ENCODE peak calls at places on chromosomes 2 and 18, in eight cellular contexts. F, B, O, Q, I, W, M and S are unnamed samples.
A peak's percentile ranks its signal among the peaks of the same experiment; 100 is the strongest.

GRCh38 chr2:238483656-238484055 is 56.9 kb downstream of the ASB1 start:
- DNase-seq in F (no peak), B (peak; percentile 11), O (peak; percentile 45), Q (no peak), I (no peak), W (no peak), M (no peak), S (no peak)

GRCh38 chr2:234044157-234044556 is 6.3 kb upstream of the SPP2 start:
- DNase-seq in F (peak; percentile 75), B (no peak), O (peak; percentile 75), Q (no peak), I (peak; percentile 92), W (peak; percentile 54), M (no peak), S (no peak)

GRCh38 chr18:39786477-39786876 is 2168.6 kb upstream of the PIK3C3 start:
- DNase-seq in F (peak; percentile 27), B (no peak), O (no peak), Q (no peak), I (no peak), W (no peak), M (no peak), S (no peak)

GRCh38 chr2:195480121-195480520 is 176.9 kb upstream of the SLC39A10 start:
- DNase-seq in F (no peak), B (no peak), O (no peak), Q (no peak), I (no peak), W (no peak), M (no peak), S (no peak)

GRCh38 chr18:2570772-2571199 is 519 bp downstream of the METTL4 start:
- DNase-seq in F (peak; percentile 69), B (peak; percentile 79), O (peak; percentile 85), Q (peak; percentile 81), I (peak; percentile 64), W (no peak), M (no peak), S (peak; percentile 50)

GRCh38 chr18:74457043-74457742 is at the start of gene DIPK1C:
- DNase-seq in F (no peak), B (no peak), O (peak; percentile 24), Q (no peak), I (no peak), W (no peak), M (peak; percentile 18), S (no peak)

GRCh38 chr2:3280197-3280596 is 97.4 kb downstream of the EIPR1 start:
- DNase-seq in F (no peak), B (no peak), O (no peak), Q (no peak), I (no peak), W (no peak), M (no peak), S (no peak)

GRCh38 chr2:150023663-150024062 is 436.1 kb upstream of the MMADHC start:
- DNase-seq in F (no peak), B (no peak), O (no peak), Q (no peak), I (no peak), W (no peak), M (no peak), S (no peak)

GRCh38 chr2:56151841-56152240 is 31.9 kb upstream of the CCDC85A start:
- DNase-seq in F (no peak), B (no peak), O (no peak), Q (no peak), I (no peak), W (no peak), M (no peak), S (no peak)

GRCh38 chr2:218289639-218290315 is 2.5 kb downstream of the TMBIM1 start:
- DNase-seq in F (peak; percentile 88), B (no peak), O (peak; percentile 84), Q (no peak), I (peak; percentile 36), W (no peak), M (no peak), S (peak; percentile 45)

GRCh38 chr2:9467687-9468086 is 6.7 kb upstream of the IAH1 start:
- DNase-seq in F (no peak), B (peak; percentile 72), O (no peak), Q (peak; percentile 58), I (no peak), W (no peak), M (no peak), S (no peak)

GRCh38 chr18:34608064-34608463 is 102.0 kb upstream of the DTNA start:
- DNase-seq in F (no peak), B (no peak), O (no peak), Q (no peak), I (no peak), W (no peak), M (no peak), S (no peak)
- H3K27ac ChIP-seq in F (no peak overlapping the region), B (no peak overlapping the region), O (no peak overlapping the region), Q (no peak overlapping the region), I (no peak overlapping the region), W (no peak overlapping the region), M (no peak overlapping the region), S (peak overlapping the region; percentile 17)

DNA sequence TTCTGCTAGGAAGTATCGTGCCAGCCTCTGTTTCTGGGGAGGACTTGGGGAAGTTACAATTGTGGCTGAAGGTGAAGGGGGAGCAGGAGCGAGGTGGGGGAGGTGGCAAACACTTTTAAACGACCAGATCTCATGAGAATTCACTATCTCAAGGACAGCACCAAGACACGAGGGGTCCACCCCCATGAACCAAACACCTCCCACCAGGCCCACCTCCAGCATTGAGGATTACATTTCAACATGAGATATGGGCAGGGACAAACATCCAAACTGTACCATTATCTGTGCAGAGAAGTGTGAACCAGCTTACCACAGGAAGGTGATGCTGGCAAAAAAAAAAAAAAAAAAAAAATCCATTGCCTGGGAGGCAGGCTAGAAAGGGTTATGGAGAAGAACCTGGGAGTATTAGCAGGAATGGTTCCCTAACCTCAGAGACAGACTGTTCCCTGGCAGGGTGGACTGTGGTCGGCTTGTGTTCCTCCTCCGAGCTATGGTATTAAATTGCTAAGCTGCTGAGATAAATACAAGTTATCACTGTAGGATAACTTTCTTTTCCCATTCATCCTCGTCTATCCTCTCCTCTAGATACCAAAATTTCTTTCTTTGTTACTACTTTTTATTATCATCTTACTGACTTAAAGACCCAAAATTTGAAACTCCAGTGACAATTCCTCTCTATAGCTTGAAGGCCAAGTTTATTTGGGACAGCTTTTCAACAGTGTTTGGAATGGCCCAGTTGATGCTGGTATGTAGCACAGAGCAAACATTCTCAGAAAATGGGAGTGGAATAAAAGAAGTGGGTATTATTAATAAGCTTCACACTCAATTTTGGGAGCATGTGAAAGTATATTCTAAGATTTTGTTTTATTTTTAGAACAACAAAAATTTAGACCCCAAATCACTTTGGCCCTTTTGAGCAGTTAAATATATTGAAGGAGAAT is 73.7 kb upstream of the MAP3K20 start:
- DNase-seq in F (no peak), B (no peak), O (no peak), Q (no peak), I (no peak), W (no peak), M (no peak), S (peak; percentile 83)
- H3K9me3 ChIP-seq in F (no peaks in the 10 kb centered on the region), B (no peaks in the 10 kb centered on the region), O (no peaks in the 10 kb centered on the region), Q (no peaks in the 10 kb centered on the region), I (no peaks in the 10 kb centered on the region), W (no peaks in the 10 kb centered on the region), M (no peaks in the 10 kb centered on the region), S (no peaks in the 10 kb centered on the region)

GRCh38 chr2:239961662-239962220 is 63.4 kb downstream of the NDUFA10 start:
- DNase-seq in F (no peak), B (no peak), O (no peak), Q (no peak), I (no peak), W (no peak), M (no peak), S (no peak)

GRCh38 chr2:239958366-239958765 is 66.8 kb downstream of the NDUFA10 start:
- DNase-seq in F (no peak), B (no peak), O (no peak), Q (no peak), I (no peak), W (no peak), M (no peak), S (no peak)

GRCh38 chr2:239960929-239961661 is 64.0 kb downstream of the NDUFA10 start:
- DNase-seq in F (no peak), B (no peak), O (no peak), Q (no peak), I (no peak), W (no peak), M (no peak), S (no peak)

GRCh38 chr2:239957681-239958181 is 67.4 kb downstream of the NDUFA10 start:
- DNase-seq in F (no peak), B (no peak), O (no peak), Q (no peak), I (no peak), W (no peak), M (no peak), S (peak; percentile 28)

DNA sequence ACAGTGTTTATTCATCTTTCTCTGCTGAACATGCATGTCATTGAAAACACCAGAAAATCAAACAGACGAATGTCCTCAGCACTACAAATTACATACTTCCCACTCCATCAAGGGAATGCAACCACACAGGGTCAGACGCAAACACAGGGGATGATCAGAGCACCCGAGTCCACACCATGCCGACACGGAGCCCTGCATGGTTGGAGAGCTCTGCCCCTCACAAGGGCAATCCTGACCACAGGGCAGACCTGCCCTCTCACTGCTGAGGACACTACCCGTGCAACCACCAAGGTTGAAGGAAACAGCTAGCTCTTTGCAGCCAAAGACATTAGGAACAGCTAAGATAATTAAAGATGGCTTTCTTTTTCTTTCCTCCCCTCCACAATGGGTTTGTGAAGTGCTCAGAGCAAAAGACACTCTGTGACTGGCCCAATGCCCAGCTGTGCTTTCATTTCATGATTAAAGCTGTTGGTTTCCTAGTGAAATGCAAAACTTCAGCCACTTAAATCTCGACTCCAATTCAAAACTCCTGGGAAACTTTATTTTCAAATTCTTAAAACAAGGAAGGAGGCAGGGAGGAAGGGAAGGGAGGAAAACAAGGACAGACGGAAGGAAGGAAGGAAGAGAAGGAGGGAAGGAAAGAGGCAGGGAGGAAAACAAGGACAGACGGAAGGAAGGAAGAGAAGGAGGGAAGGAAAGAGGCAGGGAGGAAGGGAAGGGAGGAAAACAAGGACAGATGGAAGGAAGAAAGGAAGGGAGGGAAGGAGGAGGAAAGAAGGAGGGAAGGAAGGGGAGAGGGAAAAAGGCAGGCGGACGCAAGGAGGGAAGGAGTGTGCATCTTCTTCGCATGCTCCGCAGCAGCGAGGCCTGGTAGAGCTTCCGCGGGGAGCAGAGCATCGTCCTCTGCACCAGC is 65.8 kb downstream of the NDUFA10 start:
- DNase-seq in F (no peak), B (no peak), O (peak; percentile 16), Q (no peak), I (peak; percentile 15), W (no peak), M (no peak), S (no peak)
- H3K27ac ChIP-seq in F (no peak overlapping the region), B (no peak overlapping the region), O (no peak overlapping the region), Q (no peak overlapping the region), I (no peak overlapping the region), W (no peak overlapping the region), M (no peak overlapping the region), S (no peak overlapping the region)

DNA sequence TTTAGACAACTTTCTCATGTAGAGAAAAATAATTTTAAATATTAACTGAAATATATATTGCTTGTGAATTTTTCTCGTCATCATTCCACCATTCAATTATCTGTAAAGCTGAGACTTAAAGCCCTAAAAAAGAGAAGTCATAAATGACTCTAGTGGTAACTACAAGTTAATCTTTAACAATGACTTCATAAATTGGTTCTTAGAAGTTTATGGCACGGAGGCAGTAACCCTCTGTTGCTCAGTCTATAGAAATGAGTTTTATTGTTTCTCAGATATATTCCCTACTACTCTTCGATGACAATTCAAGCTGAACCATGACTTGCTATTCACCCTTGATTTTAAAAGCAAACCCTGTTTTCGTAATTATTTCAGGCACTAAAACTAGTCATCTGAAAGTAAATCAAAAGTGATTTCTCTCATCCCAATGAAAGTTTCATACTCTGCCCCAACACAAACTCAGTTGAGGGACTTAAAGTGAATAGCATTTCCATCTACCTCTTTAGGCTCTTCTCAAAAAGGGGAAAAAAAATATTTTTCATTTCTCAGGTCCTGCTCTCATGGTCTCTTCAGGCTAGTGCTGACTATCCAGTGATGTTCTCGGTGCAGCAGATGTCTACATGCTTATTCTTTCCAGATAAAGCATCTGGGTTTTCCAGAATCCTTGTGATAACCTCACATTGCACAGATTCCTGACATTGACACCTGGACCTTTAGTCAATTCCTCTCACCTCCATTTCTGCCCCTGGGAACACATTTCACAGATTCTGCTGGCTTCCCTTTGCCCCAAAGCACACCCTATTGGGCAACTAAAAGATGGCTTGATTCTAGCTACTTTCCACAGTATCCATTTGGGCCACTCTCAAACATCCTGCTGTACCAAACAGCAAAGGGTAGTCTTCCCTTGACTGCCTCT is 207.8 kb upstream of the LRATD1 start:
- DNase-seq in F (no peak), B (no peak), O (no peak), Q (no peak), I (no peak), W (no peak), M (no peak), S (no peak)
- H3K9me3 ChIP-seq in F (no peaks in the 10 kb centered on the region), B (peaks cover 2% of the 10 kb centered on the region), O (no peaks in the 10 kb centered on the region), Q (no peaks in the 10 kb centered on the region), I (no peaks in the 10 kb centered on the region), W (peaks cover 8% of the 10 kb centered on the region), M (no peaks in the 10 kb centered on the region), S (no peaks in the 10 kb centered on the region)